ENCODE peak calls at places on chromosome 16, in four cellular contexts. One of them, this sample, is unnamed.

GRCh38 chr16:85551319-85551978 is 61.7 kb upstream of the GSE1 start:
- DNase-seq in GM04503: no peak
- DNase-seq in Caki2: no peak
- DNase-seq in NT2/D1: no peak
- DNase-seq in this sample: no peak

GRCh38 chr16:47940466-47940865 is 215.3 kb downstream of the ABCC12 start:
- DNase-seq in GM04503: no peak
- DNase-seq in Caki2: no peak
- DNase-seq in NT2/D1: no peak
- DNase-seq in this sample: no peak

GRCh38 chr16:31529398-31530312 is 2.0 kb downstream of the AHSP start:
- DNase-seq in NT2/D1: no peak
- DNase-seq in GM04503: no peak
- DNase-seq in Caki2: no peak
- DNase-seq in this sample: no peak

GRCh38 chr16:2003827-2004641 is 5.6 kb downstream of the ZNF598 start:
- DNase-seq in NT2/D1: peak
- DNase-seq in Caki2: peak
- DNase-seq in GM04503: no peak
- DNase-seq in this sample: peak

GRCh38 chr16:77531741-77532140 is 96.9 kb upstream of the ADAMTS18 start:
- DNase-seq in NT2/D1: no peak
- DNase-seq in GM04503: peak
- DNase-seq in Caki2: peak
- DNase-seq in this sample: no peak

GRCh38 chr16:25372716-25373115 is 115.1 kb upstream of the ZKSCAN2 start:
- DNase-seq in NT2/D1: no peak
- DNase-seq in GM04503: no peak
- DNase-seq in Caki2: no peak
- DNase-seq in this sample: no peak

GRCh38 chr16:30473231-30474061 is 904 bp downstream of the ITGAL start:
- DNase-seq in NT2/D1: no peak
- DNase-seq in GM04503: no peak
- DNase-seq in Caki2: no peak
- DNase-seq in this sample: no peak

GRCh38 chr16:86458457-86458777 is 51.9 kb upstream of the FOXF1 start:
- DNase-seq in Caki2: no peak
- DNase-seq in GM04503: no peak
- DNase-seq in NT2/D1: no peak
- DNase-seq in this sample: no peak

GRCh38 chr16:16025214-16025968 is 76.0 kb downstream of the ABCC1 start:
- DNase-seq in Caki2: peak
- DNase-seq in GM04503: peak
- DNase-seq in NT2/D1: no peak
- DNase-seq in this sample: no peak

GRCh38 chr16:72877374-72878028 is 170.4 kb downstream of the ZFHX3 start:
- DNase-seq in Caki2: peak
- DNase-seq in NT2/D1: peak
- DNase-seq in GM04503: peak
- DNase-seq in this sample: no peak

GRCh38 chr16:85010931-85011845 is at the start of gene ZDHHC7:
- DNase-seq in GM04503: peak
- DNase-seq in Caki2: peak
- DNase-seq in NT2/D1: peak
- DNase-seq in this sample: peak

GRCh38 chr16:69017036-69017783 is 88.2 kb upstream of the HAS3 start:
- DNase-seq in NT2/D1: no peak
- DNase-seq in GM04503: no peak
- DNase-seq in Caki2: peak
- DNase-seq in this sample: no peak

GRCh38 chr16:1212616-1213194 is 12.4 kb downstream of the TPSG1 start:
- DNase-seq in Caki2: no peak
- DNase-seq in NT2/D1: no peak
- DNase-seq in GM04503: no peak
- DNase-seq in this sample: no peak

GRCh38 chr16:75304521-75305363 is 53.3 kb upstream of the BCAR1 start:
- DNase-seq in Caki2: peak
- DNase-seq in NT2/D1: no peak
- DNase-seq in GM04503: peak
- DNase-seq in this sample: no peak

This sample was measured in NCI-H187.